ENCODE peak calls at places on chromosomes 1 and 21, in five cellular contexts. M, U, N, C and K are unnamed samples.

GRCh38 chr1:9835758-9836631 is 12.2 kb upstream of the CLSTN1 start:
- DNase-seq in C (no peak), M (no peak), N (no peak), U (peak), K (peak)

GRCh38 chr1:50930193-50930592 is 29.9 kb downstream of the FAF1 start:
- DNase-seq in U (no peak), C (no peak), M (no peak), N (no peak), K (no peak)

GRCh38 chr1:204280099-204280498 is 66.3 kb upstream of the GOLT1A start:
- DNase-seq in N (no peak), M (no peak), U (no peak), C (no peak), K (no peak)

GRCh38 chr1:180560200-180560867 is 1.6 kb downstream of the OVAAL start:
- DNase-seq in C (no peak), U (no peak), M (no peak), N (peak), K (no peak)

GRCh38 chr1:228083871-228084278 is 1.4 kb downstream of the ARF1 start:
- DNase-seq in N (peak), M (no peak), U (peak), C (no peak), K (no peak)

GRCh38 chr1:207495816-207496792 is at the start of gene CR1:
- DNase-seq in N (peak), M (peak), C (no peak), U (peak), K (no peak)

GRCh38 chr1:165543651-165544452 is at the start of gene LRRC52:
- DNase-seq in U (peak), C (peak), N (no peak), M (no peak), K (peak)

GRCh38 chr1:204971700-204972336 is 71.2 kb upstream of the CNTN2 start:
- DNase-seq in U (no peak), C (no peak), M (no peak), N (peak), K (no peak)

GRCh38 chr1:36178479-36179219 is 22.7 kb downstream of the MAP7D1 start:
- DNase-seq in U (no peak), C (no peak), N (no peak), M (no peak), K (no peak)

GRCh38 chr21:45528981-45529784 is 13.1 kb downstream of the SLC19A1 start:
- DNase-seq in C (no peak), U (no peak), M (no peak), N (no peak), K (no peak)

GRCh38 chr1:38785285-38786039 is 74.1 kb downstream of the RRAGC start:
- DNase-seq in C (no peak), N (no peak), U (no peak), M (no peak), K (no peak)

GRCh38 chr1:203690730-203691129 is 64.1 kb downstream of the ATP2B4 start:
- DNase-seq in N (no peak), M (no peak), C (no peak), U (no peak), K (no peak)

GRCh38 chr1:231918239-231919015 is 291.8 kb downstream of the DISC1 start:
- DNase-seq in N (no peak), U (peak), C (no peak), M (no peak), K (no peak)

GRCh38 chr1:233197940-233198339 is 97.6 kb downstream of the PCNX2 start:
- DNase-seq in C (no peak), U (no peak), N (no peak), M (no peak), K (no peak)

GRCh38 chr1:164689672-164690655 is 131.0 kb downstream of the PBX1 start:
- DNase-seq in M (no peak), U (no peak), N (peak), C (no peak), K (peak)

GRCh38 chr1:209443975-209444651 is 139.4 kb upstream of the CAMK1G start:
- DNase-seq in U (no peak), C (no peak), N (no peak), M (no peak), K (no peak)

GRCh38 chr21:25790122-25790951 is 55.6 kb downstream of the GABPA start:
- DNase-seq in N (no peak), U (peak), C (peak), M (no peak), K (peak)

GRCh38 chr1:22868331-22868730 is 104.3 kb downstream of the LACTBL1 start:
- DNase-seq in M (no peak), C (no peak), U (no peak), N (no peak), K (no peak)

GRCh38 chr1:18633428-18634155 is 2.9 kb downstream of the PAX7 start:
- DNase-seq in U (no peak), M (no peak), C (no peak), N (no peak), K (no peak)

GRCh38 chr1:29808141-29808995 is 572.0 kb downstream of the PTPRU start:
- DNase-seq in C (no peak), U (no peak), M (no peak), N (no peak), K (no peak)

GRCh38 chr1:175548774-175549173 is 194.6 kb downstream of the TNR start:
- DNase-seq in C (no peak), M (no peak), N (no peak), U (no peak), K (peak)

GRCh38 chr1:34263411-34263810 is 86.7 kb downstream of the C1orf94 start:
- DNase-seq in U (no peak), N (no peak), M (no peak), C (no peak), K (no peak)

GRCh38 chr1:45299981-45300668 is 26.6 kb upstream of the HPDL start:
- DNase-seq in C (peak), N (peak), U (peak), M (peak), K (peak)

GRCh38 chr21:46295996-46296752 is 10.0 kb downstream of the YBEY start:
- DNase-seq in N (peak), U (no peak), M (peak), C (peak), K (no peak)

GRCh38 chr1:91714867-91715381 is 171.0 kb downstream of the TGFBR3 start:
- DNase-seq in M (no peak), U (no peak), C (no peak), N (no peak), K (no peak)

GRCh38 chr1:94095112-94095637 is 25.8 kb downstream of the ABCA4 start:
- DNase-seq in C (no peak), M (no peak), U (no peak), N (no peak), K (peak)

GRCh38 chr1:4973341-4973740 is 318.9 kb downstream of the AJAP1 start:
- DNase-seq in N (no peak), U (no peak), M (no peak), C (no peak), K (no peak)

GRCh38 chr21:31204801-31205200 is 139.3 kb downstream of the TIAM1 start:
- DNase-seq in M (no peak), U (no peak), N (no peak), C (peak), K (no peak)

GRCh38 chr1:208036177-208036808 is 125.4 kb upstream of the CD34 start:
- DNase-seq in U (peak), M (no peak), N (peak), C (no peak), K (peak)

GRCh38 chr1:87757700-87758099 is 429.0 kb downstream of the LMO4 start:
- DNase-seq in M (no peak), C (no peak), U (no peak), N (no peak), K (no peak)

GRCh38 chr1:198265073-198265661 is 108.4 kb downstream of the NEK7 start:
- DNase-seq in N (peak), C (no peak), U (no peak), M (no peak), K (no peak)

GRCh38 chr1:173424786-173425407 is 52.2 kb upstream of the PRDX6 start:
- DNase-seq in N (no peak), U (no peak), M (no peak), C (no peak), K (no peak)

GRCh38 chr1:226741009-226741408 is 1.9 kb upstream of the ITPKB start:
- DNase-seq in M (no peak), N (no peak), U (no peak), C (no peak), K (no peak)

GRCh38 chr1:85799734-85800133 is 91.5 kb upstream of the ZNHIT6 start:
- DNase-seq in M (no peak), C (no peak), U (no peak), N (no peak), K (no peak)

GRCh38 chr21:9767592-9768375 is 753.6 kb upstream of the TPTE start:
- DNase-seq in M (no peak), C (no peak), N (no peak), U (peak), K (no peak)

GRCh38 chr21:32140212-32141008 is 138.4 kb downstream of the MIS18A start:
- DNase-seq in M (no peak), C (no peak), U (no peak), N (no peak), K (no peak)

GRCh38 chr1:64163972-64164371 is 39.5 kb upstream of the UBE2U start:
- DNase-seq in U (no peak), M (no peak), C (no peak), N (no peak), K (peak)

GRCh38 chr1:86247553-86248279 is 91.1 kb upstream of the COL24A1 start:
- DNase-seq in M (no peak), C (no peak), U (peak), N (no peak), K (no peak)

GRCh38 chr1:60535713-60536112 is 462.1 kb upstream of the C1orf87 start:
- DNase-seq in N (no peak), U (no peak), C (no peak), M (no peak), K (no peak)

GRCh38 chr1:151992345-151993083 is 1.1 kb downstream of the S100A10 start:
- DNase-seq in U (peak), M (no peak), C (no peak), N (peak), K (no peak)